ENCODE peak calls at places on chromosome 9, in four cellular contexts. Y is mucosa of descending colon, K is tibial artery, Z is heart left ventricle. U is an unnamed sample.

GRCh38 chr9:18580146-18580545 is 106.2 kb downstream of the ADAMTSL1 start:
- DNase-seq in Y (no peak), K (no peak), Z (no peak), U (no peak)

GRCh38 chr9:8649157-8649556 is 849.6 kb upstream of the DMAC1 start:
- DNase-seq in Y (no peak), K (no peak), Z (no peak), U (no peak)

GRCh38 chr9:108951578-108951977 is 17.4 kb downstream of the ABITRAM start:
- DNase-seq in Y (no peak), K (no peak), Z (no peak), U (no peak)

GRCh38 chr9:121609845-121610637 is 41.4 kb upstream of the DAB2IP start:
- DNase-seq in Y (no peak), K (peak), Z (peak), U (no peak)

GRCh38 chr9:121717141-121717749 is 65.8 kb downstream of the DAB2IP start:
- DNase-seq in Y (no peak), K (no peak), Z (no peak), U (no peak)

GRCh38 chr9:18611946-18612345 is 138.0 kb downstream of the ADAMTSL1 start:
- DNase-seq in Y (no peak), K (no peak), Z (no peak), U (no peak)

GRCh38 chr9:270657-271237 is 56.1 kb downstream of the DOCK8 start:
- DNase-seq in Y (no peak), K (no peak), Z (no peak), U (no peak)

GRCh38 chr9:92728831-92729734 is 35.5 kb downstream of the BICD2 start:
- DNase-seq in Y (no peak), K (no peak), Z (no peak), U (peak)

GRCh38 chr9:121328476-121328875 is 41.6 kb downstream of the STOM start:
- DNase-seq in Y (no peak), K (no peak), Z (no peak), U (no peak)

GRCh38 chr9:35603506-35603985 is 1.5 kb upstream of the TESK1 start:
- DNase-seq in Y (no peak), K (peak), Z (peak), U (no peak)

GRCh38 chr9:86731511-86731993 is 215.8 kb downstream of the GAS1 start:
- DNase-seq in Y (no peak), K (peak), Z (no peak), U (no peak)

GRCh38 chr9:94639045-94639995 is at the start of gene FBP1:
- DNase-seq in Y (peak), K (peak), Z (peak), U (peak)

GRCh38 chr9:2299156-2299842 is 284.2 kb downstream of the SMARCA2 start:
- DNase-seq in Y (peak), K (no peak), Z (no peak), U (no peak)

GRCh38 chr9:104844710-104845109 is 80.8 kb downstream of the NIPSNAP3B start:
- DNase-seq in Y (no peak), K (no peak), Z (no peak), U (no peak)

GRCh38 chr9:122367779-122368460 is 2.9 kb upstream of the PTGS1 start:
- DNase-seq in Y (no peak), K (no peak), Z (no peak), U (no peak)

GRCh38 chr9:23821400-23822181 is 4.4 kb downstream of the ELAVL2 start:
- DNase-seq in Y (peak), K (no peak), Z (no peak), U (peak)

GRCh38 chr9:13023498-13023897 is 248.7 kb downstream of the LURAP1L start:
- DNase-seq in Y (no peak), K (no peak), Z (no peak), U (no peak)

GRCh38 chr9:120698766-120699165 is 15.5 kb downstream of the MEGF9 start:
- DNase-seq in Y (no peak), K (no peak), Z (no peak), U (no peak)

GRCh38 chr9:88746744-88747398 is 211.9 kb downstream of the NXNL2 start:
- DNase-seq in Y (no peak), K (no peak), Z (no peak), U (no peak)

GRCh38 chr9:4298255-4299005 is 1.4 kb downstream of the GLIS3 start:
- DNase-seq in Y (peak), K (peak), Z (peak), U (peak)

GRCh38 chr9:935348-935965 is 41.0 kb upstream of the DMRT3 start:
- DNase-seq in Y (no peak), K (no peak), Z (no peak), U (no peak)

GRCh38 chr9:95459218-95459617 is 57.6 kb downstream of the PTCH1 start:
- DNase-seq in Y (no peak), K (no peak), Z (no peak), U (no peak)

GRCh38 chr9:105141448-105142101 is 102.9 kb upstream of the SLC44A1 start:
- DNase-seq in Y (no peak), K (no peak), Z (no peak), U (no peak)

GRCh38 chr9:121196389-121196788 is 5.3 kb downstream of the RAB14 start:
- DNase-seq in Y (no peak), K (no peak), Z (no peak), U (no peak)

GRCh38 chr9:71446499-71447411 is 321.6 kb downstream of the CEMIP2 start:
- DNase-seq in Y (peak), K (no peak), Z (peak), U (peak)

DNA sequence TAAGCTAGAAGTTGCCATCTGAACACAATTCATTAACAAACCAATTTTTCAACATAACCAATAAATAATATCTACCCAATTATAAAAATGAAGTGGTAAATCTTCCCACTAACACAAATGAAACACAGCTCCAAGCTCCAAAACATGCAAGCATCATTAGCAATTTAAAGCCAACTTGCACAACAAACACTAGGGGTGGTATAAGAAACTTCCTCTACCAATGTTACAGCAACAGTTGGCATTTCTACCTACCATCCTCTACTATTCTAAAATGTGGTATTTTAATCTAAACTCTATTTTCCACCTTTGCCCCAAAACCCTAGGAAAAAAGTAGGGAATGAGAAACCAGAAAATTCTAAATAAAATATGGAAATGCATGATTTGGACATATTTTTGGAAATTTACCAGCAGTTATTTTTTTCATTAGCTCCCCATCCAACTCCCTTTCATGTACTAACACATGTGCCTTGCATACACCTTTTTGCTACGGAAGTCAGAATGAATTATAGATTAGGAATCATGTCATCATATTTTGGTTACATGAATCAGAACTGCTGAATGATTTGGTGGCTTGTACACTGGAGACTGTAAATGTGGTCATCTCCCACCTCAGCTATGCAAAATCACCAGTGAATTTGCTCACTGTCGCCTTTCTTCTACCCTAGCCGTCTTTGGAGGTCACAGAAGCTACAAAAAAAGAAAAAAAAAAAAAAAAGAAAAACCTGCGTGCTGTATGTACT is 4.1 kb downstream of the NR6A1 start:
- DNase-seq in Y (no peak), K (no peak), Z (no peak), U (no peak)
- TF ChIP-seq CTCF in Y (no peak), K (no peak), Z (no peak), U (peak)

GRCh38 chr9:136255896-136256890 is 10.6 kb upstream of the QSOX2 start:
- DNase-seq in Y (no peak), K (no peak), Z (no peak), U (no peak)
- TF ChIP-seq CTCF in Y (no peak), K (no peak), Z (no peak), U (peak)

DNA sequence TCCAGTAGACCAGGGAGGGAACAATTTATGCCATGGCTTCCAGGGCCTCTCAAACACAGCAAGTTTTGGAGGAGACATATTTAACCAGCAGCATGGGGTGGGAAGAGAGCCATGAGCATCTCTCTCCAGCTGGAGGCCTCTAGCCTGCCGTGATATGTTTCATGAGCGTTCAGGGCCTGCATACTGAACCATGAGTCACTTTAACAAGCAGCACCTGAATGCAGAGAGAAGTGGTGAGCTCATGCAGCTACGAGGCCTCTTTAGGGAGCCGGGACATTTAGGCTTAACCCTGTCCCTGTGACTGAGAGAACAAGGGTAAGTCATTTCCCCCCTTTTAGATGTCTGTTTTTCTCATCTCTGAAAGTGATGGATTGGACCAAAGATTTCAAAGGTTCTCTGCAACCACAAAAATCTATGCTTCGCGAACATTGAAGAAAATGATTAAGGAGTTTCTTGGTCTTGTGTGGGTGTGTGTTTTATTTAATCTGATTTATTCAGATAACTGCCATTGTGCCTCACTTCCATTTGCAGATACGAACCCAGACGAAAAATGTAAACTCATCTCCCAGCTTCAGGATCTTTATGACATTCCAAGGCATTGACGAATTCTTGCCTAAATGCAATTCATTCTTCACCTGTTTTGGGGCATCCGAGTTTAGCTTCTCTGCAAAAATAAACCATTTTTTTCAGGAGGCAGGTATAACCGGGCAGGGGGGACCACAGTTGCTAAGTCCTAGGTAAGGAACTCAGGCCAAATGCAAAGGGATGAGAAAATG is 157.0 kb downstream of the GABBR2 start:
- DNase-seq in Y (no peak), K (no peak), Z (no peak), U (no peak)
- TF ChIP-seq CTCF in Y (no peak), K (no peak), Z (no peak), U (no peak)

GRCh38 chr9:78892769-78893168 is 595.8 kb downstream of the PSAT1 start:
- DNase-seq in Y (no peak), K (no peak), Z (no peak), U (no peak)
- TF ChIP-seq CTCF in Y (no peak), K (no peak), Z (no peak), U (no peak)

GRCh38 chr9:127361561-127361960 is 35.4 kb upstream of the SLC2A8 start:
- DNase-seq in Y (no peak), K (no peak), Z (no peak), U (no peak)

GRCh38 chr9:127360205-127360604 is 36.8 kb upstream of the SLC2A8 start:
- DNase-seq in Y (no peak), K (no peak), Z (no peak), U (no peak)

GRCh38 chr9:127358770-127359169 is 38.2 kb upstream of the SLC2A8 start:
- DNase-seq in Y (no peak), K (no peak), Z (no peak), U (no peak)

GRCh38 chr9:127362829-127363228 is 34.1 kb upstream of the SLC2A8 start:
- DNase-seq in Y (no peak), K (no peak), Z (no peak), U (no peak)

DNA sequence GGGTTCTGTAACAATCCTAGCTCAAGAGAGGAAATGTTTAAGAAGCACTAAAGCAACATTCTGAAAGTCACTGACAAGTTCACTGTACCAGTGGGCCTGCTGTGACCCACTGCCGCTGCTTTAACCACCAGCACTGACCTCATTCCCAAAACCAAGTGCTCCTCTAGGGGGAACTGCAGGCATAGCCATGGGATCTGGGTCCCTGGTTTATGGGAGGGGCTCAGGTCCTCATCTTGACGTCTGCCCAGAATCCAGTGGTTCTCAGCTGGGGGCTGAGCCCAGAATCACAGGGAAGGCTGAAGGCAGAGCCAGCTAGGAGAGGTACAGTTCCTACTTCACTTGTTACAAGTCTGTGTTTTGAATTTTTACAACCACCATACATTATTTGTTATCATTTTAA is 36.1 kb upstream of the SLC2A8 start:
- DNase-seq in Y (no peak), K (no peak), Z (no peak), U (peak)
- TF ChIP-seq CTCF in Y (no peak), K (no peak), Z (no peak), U (no peak)

GRCh38 chr9:127788337-127789011 is 2.6 kb downstream of the CDK9 start:
- DNase-seq in Y (no peak), K (no peak), Z (no peak), U (no peak)

GRCh38 chr9:127786773-127787123 is 914 bp downstream of the CDK9 start:
- DNase-seq in Y (no peak), K (no peak), Z (no peak), U (no peak)

GRCh38 chr9:127785023-127785932 is 556 bp upstream of the CDK9 start:
- DNase-seq in Y (peak), K (peak), Z (peak), U (peak)

GRCh38 chr9:127783644-127784043 is 2.2 kb upstream of the CDK9 start:
- DNase-seq in Y (no peak), K (no peak), Z (no peak), U (no peak)

DNA sequence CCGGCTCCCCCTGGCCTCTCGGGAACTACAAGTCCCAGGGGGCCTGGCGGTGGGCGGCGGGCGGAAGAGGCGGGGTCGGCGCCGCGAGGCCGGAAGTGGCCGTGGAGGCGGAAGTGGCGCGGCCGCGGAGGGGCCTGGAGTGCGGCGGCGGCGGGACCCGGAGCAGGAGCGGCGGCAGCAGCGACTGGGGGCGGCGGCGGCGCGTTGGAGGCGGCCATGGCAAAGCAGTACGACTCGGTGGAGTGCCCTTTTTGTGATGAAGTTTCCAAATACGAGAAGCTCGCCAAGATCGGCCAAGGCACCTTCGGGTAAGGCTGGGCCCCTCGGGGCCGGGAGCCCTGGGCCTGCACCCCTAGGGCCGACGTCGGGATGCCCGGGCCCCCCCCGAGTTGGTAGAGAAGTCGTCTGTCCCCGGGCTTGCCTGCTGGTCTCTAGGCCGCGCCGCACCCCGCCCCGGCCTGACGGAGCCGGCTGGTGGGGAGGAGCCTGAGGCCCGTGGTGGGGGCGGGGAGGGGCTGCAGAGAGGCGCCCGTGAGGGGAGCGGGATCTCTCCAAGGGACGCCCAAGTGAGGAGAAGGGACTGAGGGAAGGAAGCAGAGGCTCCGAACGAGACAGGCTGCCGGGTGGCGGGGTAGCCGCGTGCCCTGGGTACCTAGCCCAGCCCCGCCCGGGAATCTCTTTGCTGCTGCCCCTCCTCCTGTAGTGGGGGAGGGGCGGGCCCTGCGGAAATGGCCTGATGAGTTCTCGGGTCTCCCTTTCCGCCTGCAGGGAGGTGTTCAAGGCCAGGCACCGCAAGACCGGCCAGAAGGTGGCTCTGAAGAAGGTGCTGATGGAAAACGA is at the start of gene CDK9:
- DNase-seq in Y (peak), K (peak), Z (peak), U (peak)
- TF ChIP-seq CTCF in Y (no peak), K (no peak), Z (no peak), U (no peak)

DNA sequence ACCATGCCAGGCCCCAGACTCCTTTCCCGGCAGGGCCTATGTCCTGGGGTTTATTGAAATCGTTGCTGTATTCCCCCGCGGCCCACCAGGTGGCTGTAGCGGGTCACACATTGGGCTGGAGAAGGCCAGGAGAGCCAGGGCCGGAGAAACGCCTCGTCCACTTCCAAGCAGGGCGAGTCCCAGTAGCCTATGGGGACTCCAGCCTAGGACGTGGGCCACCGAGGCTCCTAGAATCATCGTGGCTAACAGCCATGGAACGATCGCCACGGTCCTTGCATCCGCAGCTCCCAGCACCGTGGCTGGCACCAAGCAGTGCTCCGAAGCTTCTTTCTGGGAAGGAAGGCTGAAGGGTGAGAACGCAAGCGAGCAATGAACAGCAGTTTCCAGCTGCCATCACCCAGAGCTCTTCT is 87.7 kb downstream of the ENTREP1 start:
- DNase-seq in Y (no peak), K (peak), Z (peak), U (peak)
- TF ChIP-seq CTCF in Y (no peak), K (peak), Z (peak), U (peak)

U was measured in nephron progenitor cell.